ENCODE peak calls at places on chromosomes 4 and X, in ten cellular contexts. One of them, this sample, is unnamed.

GRCh38 chr4:138802499-138802898 is 213.1 kb upstream of the NOCT start:
- DNase-seq in tibial artery: no peak
- DNase-seq in A549: no peak
- DNase-seq in endodermal cell: no peak
- DNase-seq in cardiac muscle cell: no peak
- DNase-seq in cardiac fibroblast: peak
- DNase-seq in BJ: no peak
- DNase-seq in esophagus muscularis mucosa: no peak
- DNase-seq in activated CD8-positive, alpha-beta T cell treated with anti-CD3 and anti-CD28 coated beads for 36 hours: no peak
- DNase-seq in nephron progenitor cell: no peak
- DNase-seq in this sample: no peak

GRCh38 chr4:123232439-123232838 is 164.2 kb upstream of the SPRY1 start:
- DNase-seq in cardiac muscle cell: no peak
- DNase-seq in endodermal cell: no peak
- DNase-seq in nephron progenitor cell: no peak
- DNase-seq in A549: no peak
- DNase-seq in BJ: peak
- DNase-seq in cardiac fibroblast: peak
- DNase-seq in activated CD8-positive, alpha-beta T cell treated with anti-CD3 and anti-CD28 coated beads for 36 hours: no peak
- DNase-seq in tibial artery: no peak
- DNase-seq in esophagus muscularis mucosa: no peak
- DNase-seq in this sample: no peak

GRCh38 chr4:44532851-44533250 is 84.2 kb upstream of the KCTD8 start:
- DNase-seq in A549: no peak
- DNase-seq in tibial artery: no peak
- DNase-seq in activated CD8-positive, alpha-beta T cell treated with anti-CD3 and anti-CD28 coated beads for 36 hours: no peak
- DNase-seq in esophagus muscularis mucosa: no peak
- DNase-seq in cardiac fibroblast: peak
- DNase-seq in nephron progenitor cell: no peak
- DNase-seq in BJ: no peak
- DNase-seq in cardiac muscle cell: no peak
- DNase-seq in endodermal cell: no peak
- DNase-seq in this sample: no peak

GRCh38 chr4:183499389-183499788 is 5.5 kb upstream of the ING2 start:
- DNase-seq in activated CD8-positive, alpha-beta T cell treated with anti-CD3 and anti-CD28 coated beads for 36 hours: peak
- DNase-seq in nephron progenitor cell: no peak
- DNase-seq in esophagus muscularis mucosa: no peak
- DNase-seq in A549: no peak
- DNase-seq in cardiac muscle cell: no peak
- DNase-seq in endodermal cell: no peak
- DNase-seq in tibial artery: no peak
- DNase-seq in BJ: no peak
- DNase-seq in cardiac fibroblast: no peak
- DNase-seq in this sample: no peak

GRCh38 chr4:15240764-15241163 is 187.1 kb upstream of the C1QTNF7 start:
- DNase-seq in activated CD8-positive, alpha-beta T cell treated with anti-CD3 and anti-CD28 coated beads for 36 hours: no peak
- DNase-seq in cardiac muscle cell: no peak
- DNase-seq in esophagus muscularis mucosa: no peak
- DNase-seq in endodermal cell: no peak
- DNase-seq in nephron progenitor cell: no peak
- DNase-seq in A549: no peak
- DNase-seq in cardiac fibroblast: peak
- DNase-seq in tibial artery: no peak
- DNase-seq in BJ: no peak
- DNase-seq in this sample: no peak

GRCh38 chrX:138929905-138930304 is 218.4 kb upstream of the FGF13 start:
- DNase-seq in A549: no peak
- DNase-seq in cardiac fibroblast: no peak
- DNase-seq in esophagus muscularis mucosa: no peak
- DNase-seq in activated CD8-positive, alpha-beta T cell treated with anti-CD3 and anti-CD28 coated beads for 36 hours: no peak
- DNase-seq in endodermal cell: no peak
- DNase-seq in BJ: no peak
- DNase-seq in nephron progenitor cell: no peak
- DNase-seq in cardiac muscle cell: no peak
- DNase-seq in tibial artery: no peak
- DNase-seq in this sample: no peak

GRCh38 chr4:57190651-57191481 is 80.7 kb upstream of the IGFBP7 start:
- DNase-seq in cardiac fibroblast: peak
- DNase-seq in endodermal cell: peak
- DNase-seq in cardiac muscle cell: peak
- DNase-seq in tibial artery: no peak
- DNase-seq in esophagus muscularis mucosa: no peak
- DNase-seq in A549: peak
- DNase-seq in nephron progenitor cell: peak
- DNase-seq in activated CD8-positive, alpha-beta T cell treated with anti-CD3 and anti-CD28 coated beads for 36 hours: peak
- DNase-seq in BJ: no peak
- DNase-seq in this sample: peak

GRCh38 chr4:10160280-10160856 is 43.8 kb upstream of the WDR1 start:
- DNase-seq in nephron progenitor cell: no peak
- DNase-seq in endodermal cell: peak
- DNase-seq in BJ: no peak
- DNase-seq in esophagus muscularis mucosa: no peak
- DNase-seq in A549: no peak
- DNase-seq in cardiac fibroblast: peak
- DNase-seq in activated CD8-positive, alpha-beta T cell treated with anti-CD3 and anti-CD28 coated beads for 36 hours: no peak
- DNase-seq in tibial artery: no peak
- DNase-seq in cardiac muscle cell: peak
- DNase-seq in this sample: no peak

GRCh38 chr4:83905952-83906351 is 370.0 kb downstream of the GPAT3 start:
- DNase-seq in endodermal cell: peak
- DNase-seq in cardiac fibroblast: no peak
- DNase-seq in activated CD8-positive, alpha-beta T cell treated with anti-CD3 and anti-CD28 coated beads for 36 hours: no peak
- DNase-seq in A549: no peak
- DNase-seq in nephron progenitor cell: peak
- DNase-seq in cardiac muscle cell: peak
- DNase-seq in BJ: no peak
- DNase-seq in tibial artery: no peak
- DNase-seq in esophagus muscularis mucosa: no peak
- DNase-seq in this sample: no peak

GRCh38 chr4:53928825-53929224 is 135.6 kb downstream of the CHIC2 start:
- DNase-seq in A549: no peak
- DNase-seq in cardiac muscle cell: no peak
- DNase-seq in activated CD8-positive, alpha-beta T cell treated with anti-CD3 and anti-CD28 coated beads for 36 hours: no peak
- DNase-seq in BJ: no peak
- DNase-seq in endodermal cell: peak
- DNase-seq in tibial artery: no peak
- DNase-seq in nephron progenitor cell: no peak
- DNase-seq in cardiac fibroblast: peak
- DNase-seq in esophagus muscularis mucosa: no peak
- DNase-seq in this sample: no peak

GRCh38 chr4:6193399-6193798 is 7.0 kb downstream of the JAKMIP1 start:
- DNase-seq in A549: no peak
- DNase-seq in endodermal cell: peak
- DNase-seq in nephron progenitor cell: no peak
- DNase-seq in BJ: no peak
- DNase-seq in activated CD8-positive, alpha-beta T cell treated with anti-CD3 and anti-CD28 coated beads for 36 hours: no peak
- DNase-seq in esophagus muscularis mucosa: no peak
- DNase-seq in tibial artery: peak
- DNase-seq in cardiac muscle cell: no peak
- DNase-seq in cardiac fibroblast: no peak
- DNase-seq in this sample: no peak

GRCh38 chrX:94524867-94525266 is 850.9 kb downstream of the FAM133A start:
- DNase-seq in A549: no peak
- DNase-seq in cardiac muscle cell: no peak
- DNase-seq in endodermal cell: peak
- DNase-seq in activated CD8-positive, alpha-beta T cell treated with anti-CD3 and anti-CD28 coated beads for 36 hours: no peak
- DNase-seq in esophagus muscularis mucosa: no peak
- DNase-seq in BJ: no peak
- DNase-seq in tibial artery: no peak
- DNase-seq in nephron progenitor cell: no peak
- DNase-seq in cardiac fibroblast: no peak
- DNase-seq in this sample: no peak
- TF ChIP-seq CTCF in A549: no peak
- TF ChIP-seq CTCF in cardiac muscle cell: no peak
- TF ChIP-seq CTCF in endodermal cell: peak
- TF ChIP-seq CTCF in activated CD8-positive, alpha-beta T cell treated with anti-CD3 and anti-CD28 coated beads for 36 hours: no peak
- TF ChIP-seq CTCF in esophagus muscularis mucosa: no peak
- TF ChIP-seq CTCF in BJ: no peak
- TF ChIP-seq CTCF in tibial artery: no peak
- TF ChIP-seq CTCF in nephron progenitor cell: peak
- TF ChIP-seq CTCF in cardiac fibroblast: no peak
- TF ChIP-seq CTCF in this sample: no peak

DNA sequence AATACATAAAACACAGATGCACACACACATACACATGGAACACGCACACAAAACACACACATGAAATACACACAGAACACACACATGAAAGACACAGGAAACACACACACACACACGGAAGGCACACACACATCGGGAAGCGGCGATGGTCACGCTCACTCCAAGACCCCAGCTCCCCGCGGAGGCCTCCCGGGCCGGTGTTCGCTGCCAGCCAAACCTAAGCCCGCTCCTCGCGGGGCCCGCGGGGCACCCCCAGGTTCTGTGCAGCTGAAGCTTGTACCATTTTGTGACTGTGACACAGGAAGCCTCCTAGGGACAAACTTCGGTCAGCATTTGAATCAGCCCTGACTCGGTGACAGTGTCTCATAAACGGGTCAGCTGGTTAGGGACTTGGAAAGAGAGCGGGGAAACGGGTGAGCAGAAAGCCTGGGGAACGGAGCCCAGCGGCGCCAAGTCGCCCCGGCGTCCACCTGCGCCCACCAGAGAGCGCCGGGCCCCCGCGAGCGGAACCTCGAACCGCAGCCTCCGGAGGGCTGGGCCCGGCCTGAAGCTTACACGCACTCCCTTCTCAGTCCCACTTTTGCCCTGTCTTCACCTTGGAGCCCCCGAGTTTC is 32.2 kb downstream of the F11 start:
- DNase-seq in tibial artery: no peak
- DNase-seq in esophagus muscularis mucosa: no peak
- DNase-seq in cardiac muscle cell: no peak
- DNase-seq in endodermal cell: peak
- DNase-seq in activated CD8-positive, alpha-beta T cell treated with anti-CD3 and anti-CD28 coated beads for 36 hours: no peak
- DNase-seq in cardiac fibroblast: no peak
- DNase-seq in nephron progenitor cell: peak
- DNase-seq in A549: no peak
- DNase-seq in BJ: no peak
- DNase-seq in this sample: peak
- TF ChIP-seq CTCF in tibial artery: no peak
- TF ChIP-seq CTCF in esophagus muscularis mucosa: no peak
- TF ChIP-seq CTCF in cardiac muscle cell: no peak
- TF ChIP-seq CTCF in endodermal cell: peak
- TF ChIP-seq CTCF in activated CD8-positive, alpha-beta T cell treated with anti-CD3 and anti-CD28 coated beads for 36 hours: no peak
- TF ChIP-seq CTCF in cardiac fibroblast: no peak
- TF ChIP-seq CTCF in nephron progenitor cell: no peak
- TF ChIP-seq CTCF in A549: no peak
- TF ChIP-seq CTCF in BJ: no peak
- TF ChIP-seq CTCF in this sample: no peak

DNA sequence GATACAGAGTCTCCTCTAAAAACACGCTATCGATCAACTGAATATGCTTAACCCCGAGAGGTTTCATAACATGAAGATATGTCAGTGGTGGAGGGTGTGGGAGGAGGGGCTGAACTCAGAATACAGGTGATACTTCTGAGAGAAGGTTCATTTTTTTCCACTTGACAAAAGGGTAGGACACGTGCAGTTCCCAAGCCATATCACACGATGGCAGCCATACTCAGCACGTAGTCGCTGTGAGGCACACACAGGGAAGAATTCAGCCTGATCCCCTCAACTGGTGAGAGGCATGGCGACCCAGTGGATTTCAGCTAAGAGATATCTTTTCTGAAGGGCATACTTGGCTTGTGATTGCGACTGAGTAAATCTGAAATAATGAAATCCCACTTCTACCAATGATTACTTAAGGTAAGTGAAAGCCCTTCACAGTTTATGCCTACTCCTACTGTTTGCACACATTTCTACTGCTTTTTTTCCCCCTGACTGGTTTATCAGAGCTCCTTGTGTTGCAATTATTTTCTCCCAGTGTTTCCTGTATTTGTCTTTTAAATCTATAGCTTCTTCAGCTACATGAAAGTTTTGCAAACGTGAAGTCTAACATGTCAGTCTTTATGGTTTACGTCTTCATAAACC is 133.1 kb downstream of the CORIN start:
- DNase-seq in esophagus muscularis mucosa: no peak
- DNase-seq in activated CD8-positive, alpha-beta T cell treated with anti-CD3 and anti-CD28 coated beads for 36 hours: peak
- DNase-seq in BJ: no peak
- DNase-seq in tibial artery: no peak
- DNase-seq in A549: no peak
- DNase-seq in nephron progenitor cell: peak
- DNase-seq in cardiac muscle cell: peak
- DNase-seq in cardiac fibroblast: peak
- DNase-seq in endodermal cell: peak
- DNase-seq in this sample: peak
- TF ChIP-seq CTCF in esophagus muscularis mucosa: no peak
- TF ChIP-seq CTCF in activated CD8-positive, alpha-beta T cell treated with anti-CD3 and anti-CD28 coated beads for 36 hours: no peak
- TF ChIP-seq CTCF in BJ: peak
- TF ChIP-seq CTCF in tibial artery: no peak
- TF ChIP-seq CTCF in A549: no peak
- TF ChIP-seq CTCF in nephron progenitor cell: peak
- TF ChIP-seq CTCF in cardiac muscle cell: peak
- TF ChIP-seq CTCF in cardiac fibroblast: peak
- TF ChIP-seq CTCF in endodermal cell: peak
- TF ChIP-seq CTCF in this sample: peak

GRCh38 chrX:49165901-49166881 is 3.6 kb downstream of the MAGIX start:
- DNase-seq in activated CD8-positive, alpha-beta T cell treated with anti-CD3 and anti-CD28 coated beads for 36 hours: peak
- DNase-seq in cardiac fibroblast: peak
- DNase-seq in cardiac muscle cell: peak
- DNase-seq in esophagus muscularis mucosa: peak
- DNase-seq in nephron progenitor cell: peak
- DNase-seq in tibial artery: peak
- DNase-seq in A549: no peak
- DNase-seq in endodermal cell: peak
- DNase-seq in BJ: no peak
- DNase-seq in this sample: no peak
- TF ChIP-seq CTCF in activated CD8-positive, alpha-beta T cell treated with anti-CD3 and anti-CD28 coated beads for 36 hours: peak
- TF ChIP-seq CTCF in cardiac fibroblast: no peak
- TF ChIP-seq CTCF in cardiac muscle cell: no peak
- TF ChIP-seq CTCF in esophagus muscularis mucosa: no peak
- TF ChIP-seq CTCF in nephron progenitor cell: no peak
- TF ChIP-seq CTCF in tibial artery: no peak
- TF ChIP-seq CTCF in A549: no peak
- TF ChIP-seq CTCF in endodermal cell: peak
- TF ChIP-seq CTCF in BJ: peak
- TF ChIP-seq CTCF in this sample: no peak

GRCh38 chr4:173095022-173095421 is 73.6 kb upstream of the GALNT7 start:
- DNase-seq in endodermal cell: no peak
- DNase-seq in cardiac fibroblast: no peak
- DNase-seq in A549: no peak
- DNase-seq in cardiac muscle cell: no peak
- DNase-seq in esophagus muscularis mucosa: no peak
- DNase-seq in nephron progenitor cell: no peak
- DNase-seq in BJ: no peak
- DNase-seq in activated CD8-positive, alpha-beta T cell treated with anti-CD3 and anti-CD28 coated beads for 36 hours: no peak
- DNase-seq in tibial artery: no peak
- DNase-seq in this sample: no peak
- TF ChIP-seq CTCF in endodermal cell: no peak
- TF ChIP-seq CTCF in cardiac fibroblast: no peak
- TF ChIP-seq CTCF in A549: no peak
- TF ChIP-seq CTCF in cardiac muscle cell: no peak
- TF ChIP-seq CTCF in esophagus muscularis mucosa: no peak
- TF ChIP-seq CTCF in nephron progenitor cell: no peak
- TF ChIP-seq CTCF in BJ: no peak
- TF ChIP-seq CTCF in activated CD8-positive, alpha-beta T cell treated with anti-CD3 and anti-CD28 coated beads for 36 hours: no peak
- TF ChIP-seq CTCF in tibial artery: no peak
- TF ChIP-seq CTCF in this sample: no peak

GRCh38 chr4:151766691-151767090 is 5.9 kb upstream of the GATB start:
- DNase-seq in BJ: no peak
- DNase-seq in activated CD8-positive, alpha-beta T cell treated with anti-CD3 and anti-CD28 coated beads for 36 hours: peak
- DNase-seq in A549: no peak
- DNase-seq in cardiac muscle cell: no peak
- DNase-seq in tibial artery: no peak
- DNase-seq in endodermal cell: peak
- DNase-seq in nephron progenitor cell: no peak
- DNase-seq in esophagus muscularis mucosa: no peak
- DNase-seq in cardiac fibroblast: no peak
- DNase-seq in this sample: no peak

GRCh38 chr4:151760713-151761661 is at the start of gene GATB:
- DNase-seq in activated CD8-positive, alpha-beta T cell treated with anti-CD3 and anti-CD28 coated beads for 36 hours: peak
- DNase-seq in A549: peak
- DNase-seq in BJ: peak
- DNase-seq in cardiac muscle cell: peak
- DNase-seq in cardiac fibroblast: peak
- DNase-seq in esophagus muscularis mucosa: peak
- DNase-seq in tibial artery: peak
- DNase-seq in nephron progenitor cell: peak
- DNase-seq in endodermal cell: peak
- DNase-seq in this sample: peak
- TF ChIP-seq CTCF in activated CD8-positive, alpha-beta T cell treated with anti-CD3 and anti-CD28 coated beads for 36 hours: peak
- TF ChIP-seq CTCF in A549: peak
- TF ChIP-seq CTCF in BJ: peak
- TF ChIP-seq CTCF in cardiac muscle cell: peak
- TF ChIP-seq CTCF in cardiac fibroblast: peak
- TF ChIP-seq CTCF in esophagus muscularis mucosa: peak
- TF ChIP-seq CTCF in tibial artery: no peak
- TF ChIP-seq CTCF in nephron progenitor cell: peak
- TF ChIP-seq CTCF in endodermal cell: peak
- TF ChIP-seq CTCF in this sample: peak